ENCODE peak calls at places on chromosomes 2 and 18, in four cellular contexts. N, X, E and P are unnamed samples.

GRCh38 chr2:225471492-225471891 is 72.0 kb downstream of the NYAP2 start:
- DNase-seq in N (no peak), X (no peak), E (no peak), P (no peak)

GRCh38 chr18:55775972-55776371 is 188.0 kb upstream of the TCF4 start:
- DNase-seq in N (no peak), X (no peak), E (no peak), P (no peak)

GRCh38 chr18:79620586-79621165 is 58.9 kb upstream of the CTDP1 start:
- DNase-seq in N (no peak), X (no peak), E (no peak), P (no peak)

GRCh38 chr2:151238527-151239487 is 22.9 kb downstream of the RBM43 start:
- DNase-seq in N (peak), X (peak), E (peak), P (peak)

GRCh38 chr18:32470136-32470712 is 458 bp downstream of the GAREM1 start:
- DNase-seq in N (peak), X (peak), E (peak), P (no peak)

GRCh38 chr2:74425523-74425922 is 4.0 kb downstream of the WDR54 start:
- DNase-seq in N (no peak), X (no peak), E (no peak), P (no peak)

GRCh38 chr2:207139551-207139950 is 26.2 kb downstream of the KLF7 start:
- DNase-seq in N (no peak), X (no peak), E (no peak), P (no peak)

GRCh38 chr2:118991554-118991953 is 49.6 kb downstream of the MARCO start:
- DNase-seq in N (no peak), X (no peak), E (no peak), P (no peak)

GRCh38 chr2:236008006-236008405 is 160.2 kb downstream of the GBX2 start:
- DNase-seq in N (no peak), X (no peak), E (no peak), P (no peak)

GRCh38 chr2:202945497-202945896 is 33.4 kb downstream of the CARF start:
- DNase-seq in N (no peak), X (no peak), E (no peak), P (no peak)

GRCh38 chr2:191322838-191323506 is 77.8 kb downstream of the MYO1B start:
- DNase-seq in N (no peak), X (no peak), E (no peak), P (no peak)

GRCh38 chr2:219544567-219544966 is 739 bp downstream of the TMEM198 start:
- DNase-seq in N (no peak), X (no peak), E (no peak), P (no peak)

GRCh38 chr2:10792001-10792400 is 20.6 kb downstream of the PDIA6 start:
- DNase-seq in N (no peak), X (no peak), E (no peak), P (no peak)

GRCh38 chr2:101440127-101440738 is 34.7 kb downstream of the RFX8 start:
- DNase-seq in N (peak), X (no peak), E (peak), P (no peak)

GRCh38 chr2:11103984-11104793 is 51.1 kb upstream of the SLC66A3 start:
- DNase-seq in N (no peak), X (no peak), E (no peak), P (no peak)

GRCh38 chr2:3094999-3095958 is 282.3 kb downstream of the EIPR1 start:
- DNase-seq in N (no peak), X (peak), E (no peak), P (no peak)

GRCh38 chr2:164667566-164667965 is 46.3 kb upstream of the GRB14 start:
- DNase-seq in N (no peak), X (no peak), E (no peak), P (no peak)

GRCh38 chr2:208722737-208723136 is 316.1 kb downstream of the PTH2R start:
- DNase-seq in N (no peak), X (no peak), E (no peak), P (no peak)

GRCh38 chr2:133459590-133459989 is 108.7 kb downstream of the NCKAP5 start:
- DNase-seq in N (no peak), X (no peak), E (no peak), P (no peak)

GRCh38 chr2:234998404-234999211 is 46.8 kb downstream of the SH3BP4 start:
- DNase-seq in N (no peak), X (no peak), E (no peak), P (no peak)

GRCh38 chr2:232028631-232029030 is 67.1 kb downstream of the DIS3L2 start:
- DNase-seq in N (peak), X (no peak), E (peak), P (no peak)

GRCh38 chr2:23594079-23594494 is 209.1 kb downstream of the KLHL29 start:
- DNase-seq in N (peak), X (no peak), E (no peak), P (no peak)

GRCh38 chr2:112880696-112881095 is 30.3 kb upstream of the IL37 start:
- DNase-seq in N (no peak), X (no peak), E (no peak), P (no peak)

GRCh38 chr18:48944634-48945033 is 6.1 kb downstream of the SMAD7 start:
- DNase-seq in N (no peak), X (peak), E (no peak), P (no peak)

GRCh38 chr2:120448961-120449421 is 103.1 kb downstream of the INHBB start:
- DNase-seq in N (no peak), X (no peak), E (no peak), P (no peak)

GRCh38 chr2:145702305-145702704 is 1182.4 kb upstream of the ZEB2 start:
- DNase-seq in N (no peak), X (no peak), E (no peak), P (no peak)

GRCh38 chr2:48601349-48601748 is 16.3 kb upstream of the GTF2A1L start:
- DNase-seq in N (no peak), X (no peak), E (peak), P (no peak)

GRCh38 chr2:144140896-144141295 is 379.0 kb downstream of the ZEB2 start:
- DNase-seq in N (no peak), X (no peak), E (no peak), P (no peak)

GRCh38 chr2:219175928-219176817 is 552 bp downstream of the CNPPD1 start:
- DNase-seq in N (peak), X (peak), E (peak), P (no peak)

GRCh38 chr2:68045337-68045736 is 17.5 kb downstream of the C1D start:
- DNase-seq in N (no peak), X (no peak), E (no peak), P (no peak)

GRCh38 chr18:31356025-31356424 is 20.6 kb upstream of the DSG4 start:
- DNase-seq in N (no peak), X (no peak), E (no peak), P (no peak)

GRCh38 chr18:62987035-62987830 is 271.9 kb downstream of the PHLPP1 start:
- DNase-seq in N (no peak), X (no peak), E (no peak), P (no peak)

GRCh38 chr2:67322361-67323001 is 74.7 kb upstream of the ETAA1 start:
- DNase-seq in N (peak), X (peak), E (peak), P (no peak)

GRCh38 chr2:31299547-31299946 is 65.6 kb downstream of the EHD3 start:
- DNase-seq in N (no peak), X (no peak), E (no peak), P (no peak)

GRCh38 chr2:119387381-119388129 is 20.8 kb downstream of the DBI start:
- DNase-seq in N (peak), X (peak), E (peak), P (peak)

GRCh38 chr2:200828572-200829257 is 17.0 kb downstream of the BZW1 start:
- DNase-seq in N (no peak), X (no peak), E (no peak), P (no peak)

GRCh38 chr2:33672389-33672788 is 73.3 kb upstream of the FAM98A start:
- DNase-seq in N (no peak), X (no peak), E (no peak), P (no peak)

GRCh38 chr2:145759228-145759940 is 1239.5 kb upstream of the ZEB2 start:
- DNase-seq in N (no peak), X (no peak), E (no peak), P (no peak)